ENCODE peak calls at places on chromosome 16, in four cellular contexts. One of them, this sample, is unnamed.

GRCh38 chr16:21167360-21167759 is 8.9 kb downstream of the LDAF1 start:
- DNase-seq in HS-5: peak; percentile 87
- DNase-seq in NCI-H1930: no peak
- DNase-seq in nucleus accumbens: no peak
- DNase-seq in this sample: peak; percentile 97

GRCh38 chr16:11229432-11229831 is 26.6 kb downstream of the SOCS1 start:
- DNase-seq in HS-5: no peak
- DNase-seq in NCI-H1930: no peak
- DNase-seq in nucleus accumbens: no peak
- DNase-seq in this sample: no peak

GRCh38 chr16:67116388-67117311 is 6.9 kb downstream of the PHAF1 start:
- DNase-seq in HS-5: no peak
- DNase-seq in NCI-H1930: no peak
- DNase-seq in nucleus accumbens: no peak
- DNase-seq in this sample: no peak

GRCh38 chr16:75593825-75594820 is 27.9 kb downstream of the GABARAPL2 start:
- DNase-seq in HS-5: peak; percentile 86
- DNase-seq in NCI-H1930: no peak
- DNase-seq in nucleus accumbens: no peak
- DNase-seq in this sample: no peak

GRCh38 chr16:11361751-11362742 is 16.8 kb downstream of the RMI2 start:
- DNase-seq in HS-5: no peak
- DNase-seq in NCI-H1930: no peak
- DNase-seq in nucleus accumbens: no peak
- DNase-seq in this sample: peak; percentile 76

GRCh38 chr16:16018705-16019104 is 69.3 kb downstream of the ABCC1 start:
- DNase-seq in HS-5: no peak
- DNase-seq in NCI-H1930: no peak
- DNase-seq in nucleus accumbens: no peak
- DNase-seq in this sample: no peak

GRCh38 chr16:87056083-87056482 is 261.1 kb downstream of the C16orf95 start:
- DNase-seq in HS-5: no peak
- DNase-seq in NCI-H1930: no peak
- DNase-seq in nucleus accumbens: no peak
- DNase-seq in this sample: no peak

GRCh38 chr16:78478267-78478821 is 378.9 kb downstream of the WWOX start:
- DNase-seq in HS-5: no peak
- DNase-seq in NCI-H1930: peak; percentile 63
- DNase-seq in nucleus accumbens: no peak
- DNase-seq in this sample: peak; percentile 6

GRCh38 chr16:89952049-89952448 is 3.5 kb downstream of the DEF8 start:
- DNase-seq in HS-5: no peak
- DNase-seq in NCI-H1930: no peak
- DNase-seq in nucleus accumbens: no peak
- DNase-seq in this sample: no peak

GRCh38 chr16:12016166-12016947 is 39.8 kb downstream of the SNX29 start:
- DNase-seq in HS-5: peak; percentile 8
- DNase-seq in NCI-H1930: no peak
- DNase-seq in nucleus accumbens: no peak
- DNase-seq in this sample: no peak

GRCh38 chr16:25553711-25554436 is 137.9 kb upstream of the HS3ST4 start:
- DNase-seq in HS-5: no peak
- DNase-seq in NCI-H1930: no peak
- DNase-seq in nucleus accumbens: no peak
- DNase-seq in this sample: no peak

GRCh38 chr16:17194190-17194780 is 276.5 kb downstream of the XYLT1 start:
- DNase-seq in HS-5: no peak
- DNase-seq in NCI-H1930: no peak
- DNase-seq in nucleus accumbens: peak; percentile 17
- DNase-seq in this sample: no peak

GRCh38 chr16:80804451-80805383 is at the start of gene CDYL2:
- DNase-seq in HS-5: no peak
- DNase-seq in NCI-H1930: no peak
- DNase-seq in nucleus accumbens: no peak
- DNase-seq in this sample: no peak

GRCh38 chr16:86524029-86524428 is 13.7 kb downstream of the FOXF1 start:
- DNase-seq in HS-5: no peak
- DNase-seq in NCI-H1930: no peak
- DNase-seq in nucleus accumbens: no peak
- DNase-seq in this sample: no peak

GRCh38 chr16:4517812-4518211 is 20.8 kb downstream of the CDIP1 start:
- DNase-seq in HS-5: no peak
- DNase-seq in NCI-H1930: no peak
- DNase-seq in nucleus accumbens: peak; percentile 24
- DNase-seq in this sample: no peak

GRCh38 chr16:61858996-61859395 is 177.2 kb downstream of the CDH8 start:
- DNase-seq in HS-5: peak; percentile 31
- DNase-seq in NCI-H1930: no peak
- DNase-seq in nucleus accumbens: no peak
- DNase-seq in this sample: no peak

GRCh38 chr16:48393843-48394703 is 8.9 kb upstream of the SIAH1 start:
- DNase-seq in HS-5: no peak
- DNase-seq in NCI-H1930: no peak
- DNase-seq in nucleus accumbens: peak; percentile 82
- DNase-seq in this sample: no peak

GRCh38 chr16:78297066-78297666 is 197.7 kb downstream of the WWOX start:
- DNase-seq in HS-5: no peak
- DNase-seq in NCI-H1930: peak; percentile 1
- DNase-seq in nucleus accumbens: no peak
- DNase-seq in this sample: no peak

GRCh38 chr16:11052080-11052808 is 107.9 kb downstream of the CLEC16A start:
- DNase-seq in HS-5: no peak
- DNase-seq in NCI-H1930: no peak
- DNase-seq in nucleus accumbens: no peak
- DNase-seq in this sample: no peak

GRCh38 chr16:88634994-88635670 is 3.2 kb upstream of the IL17C start:
- DNase-seq in HS-5: no peak
- DNase-seq in NCI-H1930: no peak
- DNase-seq in nucleus accumbens: no peak
- DNase-seq in this sample: no peak